ENCODE peak calls at places on chromosomes 1 and 21, in seven cellular contexts. One of them, this sample, is unnamed. For H3K27me3, the result is how much of the 10 kb centered on the place peaks cover.

GRCh38 chr1:44031051-44031899 is at the start of gene SLC6A9:
- DNase-seq in AG04450: peak
- DNase-seq in sigmoid colon: peak
- DNase-seq in tibial nerve: no peak
- DNase-seq in IMR-90: peak
- DNase-seq in brain microvascular endothelial cell: peak
- DNase-seq in astrocyte: peak
- DNase-seq in this sample: peak

GRCh38 chr1:111735321-111735720 is 3.9 kb downstream of the INKA2 start:
- DNase-seq in sigmoid colon: no peak
- DNase-seq in AG04450: no peak
- DNase-seq in tibial nerve: no peak
- DNase-seq in astrocyte: no peak
- DNase-seq in IMR-90: peak
- DNase-seq in brain microvascular endothelial cell: no peak
- DNase-seq in this sample: no peak

GRCh38 chr1:76891931-76892330 is 24.7 kb downstream of the ST6GALNAC5 start:
- DNase-seq in astrocyte: no peak
- DNase-seq in AG04450: peak
- DNase-seq in sigmoid colon: no peak
- DNase-seq in tibial nerve: no peak
- DNase-seq in brain microvascular endothelial cell: no peak
- DNase-seq in IMR-90: peak
- DNase-seq in this sample: no peak

GRCh38 chr1:65994223-65994622 is 201.5 kb downstream of the PDE4B start:
- DNase-seq in sigmoid colon: no peak
- DNase-seq in brain microvascular endothelial cell: no peak
- DNase-seq in astrocyte: no peak
- DNase-seq in IMR-90: no peak
- DNase-seq in tibial nerve: no peak
- DNase-seq in AG04450: no peak
- DNase-seq in this sample: no peak

GRCh38 chr1:23345920-23346319 is 1.8 kb upstream of the HNRNPR start:
- DNase-seq in AG04450: no peak
- DNase-seq in IMR-90: no peak
- DNase-seq in brain microvascular endothelial cell: no peak
- DNase-seq in astrocyte: no peak
- DNase-seq in sigmoid colon: no peak
- DNase-seq in tibial nerve: no peak
- DNase-seq in this sample: no peak

GRCh38 chr1:225657462-225657989 is 4.6 kb upstream of the ENAH start:
- DNase-seq in tibial nerve: no peak
- DNase-seq in brain microvascular endothelial cell: peak
- DNase-seq in IMR-90: peak
- DNase-seq in sigmoid colon: no peak
- DNase-seq in astrocyte: peak
- DNase-seq in AG04450: peak
- DNase-seq in this sample: no peak

GRCh38 chr1:208254862-208255261 is 10.7 kb upstream of the PLXNA2 start:
- DNase-seq in tibial nerve: no peak
- DNase-seq in IMR-90: peak
- DNase-seq in sigmoid colon: no peak
- DNase-seq in AG04450: no peak
- DNase-seq in astrocyte: peak
- DNase-seq in brain microvascular endothelial cell: peak
- DNase-seq in this sample: no peak

GRCh38 chr1:172499636-172500141 is 33.3 kb upstream of the SUCO start:
- DNase-seq in tibial nerve: no peak
- DNase-seq in astrocyte: peak
- DNase-seq in brain microvascular endothelial cell: peak
- DNase-seq in AG04450: no peak
- DNase-seq in IMR-90: no peak
- DNase-seq in sigmoid colon: no peak
- DNase-seq in this sample: no peak

GRCh38 chr1:192265774-192266173 is 51.0 kb upstream of the RGS21 start:
- DNase-seq in AG04450: no peak
- DNase-seq in tibial nerve: no peak
- DNase-seq in astrocyte: no peak
- DNase-seq in brain microvascular endothelial cell: no peak
- DNase-seq in IMR-90: no peak
- DNase-seq in sigmoid colon: no peak
- DNase-seq in this sample: no peak

GRCh38 chr1:62038594-62039284 is 155.9 kb upstream of the L1TD1 start:
- DNase-seq in AG04450: no peak
- DNase-seq in tibial nerve: no peak
- DNase-seq in sigmoid colon: no peak
- DNase-seq in brain microvascular endothelial cell: no peak
- DNase-seq in astrocyte: no peak
- DNase-seq in IMR-90: no peak
- DNase-seq in this sample: no peak

GRCh38 chr21:43375827-43376795 is 50.8 kb downstream of the SIK1 start:
- DNase-seq in sigmoid colon: peak
- DNase-seq in IMR-90: no peak
- DNase-seq in brain microvascular endothelial cell: no peak
- DNase-seq in astrocyte: no peak
- DNase-seq in tibial nerve: no peak
- DNase-seq in AG04450: no peak
- DNase-seq in this sample: peak

GRCh38 chr1:98323906-98324358 is 337.6 kb upstream of the SNX7 start:
- DNase-seq in astrocyte: peak
- DNase-seq in AG04450: peak
- DNase-seq in sigmoid colon: no peak
- DNase-seq in brain microvascular endothelial cell: peak
- DNase-seq in tibial nerve: no peak
- DNase-seq in IMR-90: peak
- DNase-seq in this sample: peak

GRCh38 chr1:9293512-9294439 is 1.1 kb downstream of the SPSB1 start:
- DNase-seq in astrocyte: peak
- DNase-seq in IMR-90: peak
- DNase-seq in sigmoid colon: no peak
- DNase-seq in brain microvascular endothelial cell: peak
- DNase-seq in tibial nerve: no peak
- DNase-seq in AG04450: no peak
- DNase-seq in this sample: peak

GRCh38 chr1:19436716-19437476 is 48.4 kb downstream of the CAPZB start:
- DNase-seq in IMR-90: no peak
- DNase-seq in sigmoid colon: peak
- DNase-seq in brain microvascular endothelial cell: peak
- DNase-seq in tibial nerve: peak
- DNase-seq in AG04450: no peak
- DNase-seq in astrocyte: peak
- DNase-seq in this sample: peak

GRCh38 chr1:30778156-30778978 is 20.8 kb upstream of the LAPTM5 start:
- DNase-seq in astrocyte: peak
- DNase-seq in AG04450: no peak
- DNase-seq in tibial nerve: no peak
- DNase-seq in sigmoid colon: no peak
- DNase-seq in IMR-90: peak
- DNase-seq in brain microvascular endothelial cell: peak
- DNase-seq in this sample: no peak

GRCh38 chr1:194062962-194063361 is 876.5 kb upstream of the B3GALT2 start:
- DNase-seq in brain microvascular endothelial cell: no peak
- DNase-seq in tibial nerve: no peak
- DNase-seq in astrocyte: no peak
- DNase-seq in IMR-90: no peak
- DNase-seq in AG04450: no peak
- DNase-seq in sigmoid colon: no peak
- DNase-seq in this sample: no peak

GRCh38 chr1:3275471-3276340 is 178.8 kb upstream of the ARHGEF16 start:
- DNase-seq in tibial nerve: no peak
- DNase-seq in astrocyte: peak
- DNase-seq in IMR-90: peak
- DNase-seq in AG04450: no peak
- DNase-seq in brain microvascular endothelial cell: peak
- DNase-seq in sigmoid colon: no peak
- DNase-seq in this sample: no peak

GRCh38 chr21:45581322-45581712 is 39.1 kb upstream of the SLC19A1 start:
- DNase-seq in astrocyte: no peak
- DNase-seq in sigmoid colon: peak
- DNase-seq in AG04450: no peak
- DNase-seq in tibial nerve: no peak
- DNase-seq in brain microvascular endothelial cell: no peak
- DNase-seq in IMR-90: no peak
- DNase-seq in this sample: no peak

GRCh38 chr1:203093754-203094410 is 8.1 kb upstream of the MYOG start:
- DNase-seq in brain microvascular endothelial cell: no peak
- DNase-seq in AG04450: no peak
- DNase-seq in tibial nerve: no peak
- DNase-seq in sigmoid colon: no peak
- DNase-seq in astrocyte: peak
- DNase-seq in IMR-90: no peak
- DNase-seq in this sample: no peak

GRCh38 chr1:15696956-15697521 is 12.9 kb downstream of the PLEKHM2 start:
- DNase-seq in brain microvascular endothelial cell: no peak
- DNase-seq in AG04450: no peak
- DNase-seq in tibial nerve: no peak
- DNase-seq in astrocyte: no peak
- DNase-seq in sigmoid colon: no peak
- DNase-seq in IMR-90: no peak
- DNase-seq in this sample: no peak

GRCh38 chr1:29633784-29634183 is 397.5 kb downstream of the PTPRU start:
- DNase-seq in tibial nerve: no peak
- DNase-seq in brain microvascular endothelial cell: no peak
- DNase-seq in AG04450: no peak
- DNase-seq in astrocyte: no peak
- DNase-seq in IMR-90: no peak
- DNase-seq in sigmoid colon: no peak
- DNase-seq in this sample: no peak

GRCh38 chr1:179853102-179853501 is 24.5 kb downstream of the TOR1AIP2 start:
- DNase-seq in tibial nerve: no peak
- DNase-seq in sigmoid colon: no peak
- DNase-seq in IMR-90: no peak
- DNase-seq in AG04450: no peak
- DNase-seq in astrocyte: no peak
- DNase-seq in brain microvascular endothelial cell: no peak
- DNase-seq in this sample: no peak

GRCh38 chr1:119781434-119782210 is 12.9 kb upstream of the HMGCS2 start:
- DNase-seq in AG04450: no peak
- DNase-seq in tibial nerve: no peak
- DNase-seq in IMR-90: no peak
- DNase-seq in brain microvascular endothelial cell: no peak
- DNase-seq in astrocyte: no peak
- DNase-seq in sigmoid colon: no peak
- DNase-seq in this sample: no peak

GRCh38 chr1:228035844-228036243 is 29.0 kb downstream of the WNT3A start:
- DNase-seq in sigmoid colon: peak
- DNase-seq in brain microvascular endothelial cell: no peak
- DNase-seq in tibial nerve: no peak
- DNase-seq in AG04450: no peak
- DNase-seq in IMR-90: no peak
- DNase-seq in astrocyte: no peak
- DNase-seq in this sample: peak
- H3K27me3 ChIP-seq in sigmoid colon: under half
- H3K27me3 ChIP-seq in brain microvascular endothelial cell: under half
- H3K27me3 ChIP-seq in tibial nerve: half or more
- H3K27me3 ChIP-seq in AG04450: under half
- H3K27me3 ChIP-seq in IMR-90: under half
- H3K27me3 ChIP-seq in astrocyte: under half
- H3K27me3 ChIP-seq in this sample: under half

GRCh38 chr1:25095635-25096200 is 136.6 kb downstream of the SYF2 start:
- DNase-seq in tibial nerve: no peak
- DNase-seq in brain microvascular endothelial cell: no peak
- DNase-seq in IMR-90: no peak
- DNase-seq in sigmoid colon: no peak
- DNase-seq in AG04450: no peak
- DNase-seq in astrocyte: no peak
- DNase-seq in this sample: no peak
- TF ChIP-seq CTCF in tibial nerve: no peak
- TF ChIP-seq CTCF in brain microvascular endothelial cell: no peak
- TF ChIP-seq CTCF in IMR-90: no peak
- TF ChIP-seq CTCF in sigmoid colon: no peak
- TF ChIP-seq CTCF in AG04450: no peak
- TF ChIP-seq CTCF in astrocyte: no peak
- TF ChIP-seq CTCF in this sample: no peak

DNA sequence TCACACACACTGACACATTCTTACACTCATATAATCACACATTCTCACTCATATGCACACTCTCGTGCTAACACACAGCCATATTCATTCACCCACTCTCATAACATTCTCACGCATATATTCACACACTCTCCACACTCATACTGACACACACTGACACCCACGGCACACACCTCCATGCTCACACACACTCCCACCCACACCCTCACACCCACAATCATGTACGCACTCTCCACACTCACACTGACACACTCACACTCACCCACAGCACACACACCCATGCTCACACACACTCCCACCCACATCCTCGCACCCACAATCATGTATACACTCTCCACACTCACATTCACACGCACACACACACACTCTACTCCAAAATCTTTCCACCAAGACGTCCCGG is 38.2 kb downstream of the SYF2 start:
- DNase-seq in astrocyte: no peak
- DNase-seq in tibial nerve: no peak
- DNase-seq in sigmoid colon: no peak
- DNase-seq in AG04450: no peak
- DNase-seq in brain microvascular endothelial cell: no peak
- DNase-seq in IMR-90: no peak
- DNase-seq in this sample: no peak
- H3K27me3 ChIP-seq in astrocyte: under half
- H3K27me3 ChIP-seq in tibial nerve: under half
- H3K27me3 ChIP-seq in sigmoid colon: under half
- H3K27me3 ChIP-seq in AG04450: under half
- H3K27me3 ChIP-seq in brain microvascular endothelial cell: under half
- H3K27me3 ChIP-seq in IMR-90: half or more
- H3K27me3 ChIP-seq in this sample: under half

DNA sequence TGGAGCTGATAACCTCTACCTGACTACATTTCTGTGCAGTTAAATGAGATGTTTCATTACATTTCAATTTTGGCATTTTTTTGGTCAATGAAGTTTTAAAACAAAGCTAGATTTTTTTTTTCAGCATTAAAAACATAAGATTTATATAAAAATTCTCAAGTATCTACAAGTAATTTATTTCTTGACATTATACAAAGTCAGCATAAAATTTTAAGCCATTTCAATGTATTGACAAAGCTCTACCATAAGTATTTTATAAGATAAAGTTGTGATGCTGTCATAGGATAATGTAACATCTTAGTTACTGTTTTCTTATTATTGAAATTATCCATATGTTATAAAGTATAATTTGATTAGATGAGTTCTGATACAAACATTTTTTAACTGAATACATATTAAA is 351.6 kb downstream of the PTBP2 start:
- DNase-seq in IMR-90: no peak
- DNase-seq in AG04450: no peak
- DNase-seq in brain microvascular endothelial cell: no peak
- DNase-seq in sigmoid colon: no peak
- DNase-seq in astrocyte: no peak
- DNase-seq in tibial nerve: no peak
- DNase-seq in this sample: no peak
- TF ChIP-seq CTCF in IMR-90: no peak
- TF ChIP-seq CTCF in AG04450: no peak
- TF ChIP-seq CTCF in brain microvascular endothelial cell: no peak
- TF ChIP-seq CTCF in sigmoid colon: no peak
- TF ChIP-seq CTCF in astrocyte: no peak
- TF ChIP-seq CTCF in tibial nerve: no peak
- TF ChIP-seq CTCF in this sample: no peak

DNA sequence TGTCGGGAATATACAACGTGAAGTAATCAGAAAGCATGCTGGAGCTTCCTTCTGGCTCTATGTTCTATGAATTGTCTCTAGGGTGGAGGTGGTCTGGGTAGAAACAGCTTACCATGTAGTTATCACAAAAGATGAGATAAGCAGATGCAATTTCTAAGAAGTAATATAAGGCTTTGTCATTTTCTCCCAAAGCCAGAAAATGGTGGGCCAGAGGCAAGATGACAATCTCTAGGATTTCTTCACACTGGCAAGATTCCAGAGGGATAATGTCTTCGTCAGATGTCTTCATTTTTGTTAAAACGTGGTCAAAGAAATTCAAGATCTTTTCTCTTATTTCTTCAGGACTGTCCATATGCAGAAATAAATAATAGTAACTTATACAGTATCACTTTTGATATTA is 77.7 kb downstream of the ADCY10 start:
- DNase-seq in sigmoid colon: no peak
- DNase-seq in astrocyte: no peak
- DNase-seq in IMR-90: no peak
- DNase-seq in AG04450: no peak
- DNase-seq in brain microvascular endothelial cell: no peak
- DNase-seq in tibial nerve: no peak
- DNase-seq in this sample: no peak
- H3K27me3 ChIP-seq in sigmoid colon: under half
- H3K27me3 ChIP-seq in astrocyte: under half
- H3K27me3 ChIP-seq in IMR-90: under half
- H3K27me3 ChIP-seq in AG04450: under half
- H3K27me3 ChIP-seq in brain microvascular endothelial cell: under half
- H3K27me3 ChIP-seq in tibial nerve: under half
- H3K27me3 ChIP-seq in this sample: under half